ENCODE peak calls at places on chromosomes 6 and 20, in six cellular contexts. T, D, J, G, Q and E are unnamed samples.

GRCh38 chr20:10877345-10877744 is 203.5 kb upstream of the JAG1 start:
- DNase-seq in T (no peak), D (no peak), J (no peak), G (no peak), Q (no peak), E (no peak)

GRCh38 chr20:19254086-19254821 is 41.8 kb downstream of the SLC24A3 start:
- DNase-seq in T (peak; percentile 24), D (no peak), J (no peak), G (no peak), Q (no peak), E (no peak)

GRCh38 chr6:8852332-8852731 is 417.0 kb upstream of the SLC35B3 start:
- DNase-seq in T (no peak), D (no peak), J (no peak), G (no peak), Q (no peak), E (no peak)

GRCh38 chr6:109318328-109318876 is 63.9 kb downstream of the CD164 start:
- DNase-seq in T (no peak), D (peak; percentile 78), J (no peak), G (no peak), Q (no peak), E (no peak)

GRCh38 chr20:19888269-19888669 is 128.9 kb upstream of the NAA20 start:
- DNase-seq in T (no peak), D (no peak), J (no peak), G (no peak), Q (no peak), E (no peak)

GRCh38 chr6:37807656-37808055 is 11.9 kb upstream of the ZFAND3 start:
- DNase-seq in T (no peak), D (no peak), J (no peak), G (no peak), Q (no peak), E (no peak)

GRCh38 chr6:94670017-94670416 is 907.3 kb upstream of the MANEA start:
- DNase-seq in T (no peak), D (no peak), J (no peak), G (no peak), Q (no peak), E (no peak)

GRCh38 chr20:33645072-33645358 is 17.1 kb upstream of the C20orf144 start:
- DNase-seq in T (no peak), D (no peak), J (no peak), G (no peak), Q (no peak), E (no peak)

GRCh38 chr6:158500016-158500735 is 59.7 kb upstream of the TMEM181 start:
- DNase-seq in T (no peak), D (no peak), J (no peak), G (no peak), Q (no peak), E (no peak)

GRCh38 chr6:151389640-151390275 is 1.6 kb downstream of the ZBTB2 start:
- DNase-seq in T (no peak), D (peak; percentile 64), J (peak; percentile 38), G (no peak), Q (no peak), E (no peak)

GRCh38 chr6:14871196-14871595 is 374.7 kb upstream of the JARID2 start:
- DNase-seq in T (no peak), D (no peak), J (no peak), G (no peak), Q (no peak), E (no peak)

GRCh38 chr6:111761783-111762312 is 111.4 kb downstream of the FYN start:
- DNase-seq in T (no peak), D (no peak), J (no peak), G (no peak), Q (no peak), E (no peak)

GRCh38 chr20:63071541-63072181 is 64.9 kb upstream of the BHLHE23 start:
- DNase-seq in T (peak; percentile 85), D (no peak), J (peak; percentile 82), G (no peak), Q (no peak), E (no peak)

GRCh38 chr6:156699017-156699421 is 78.2 kb upstream of the ARID1B start:
- DNase-seq in T (no peak), D (no peak), J (no peak), G (peak; percentile 85), Q (no peak), E (no peak)

GRCh38 chr20:37564388-37565133 is 36.9 kb upstream of the BLCAP start:
- DNase-seq in T (peak; percentile 93), D (peak; percentile 30), J (peak; percentile 81), G (no peak), Q (peak; percentile 77), E (peak; percentile 73)

GRCh38 chr6:36914227-36914794 is 28.6 kb downstream of the C6orf89 start:
- DNase-seq in T (peak; percentile 80), D (peak; percentile 85), J (no peak), G (no peak), Q (no peak), E (no peak)

GRCh38 chr6:80991316-80991715 is 761.2 kb downstream of the TENT5A start:
- DNase-seq in T (no peak), D (no peak), J (no peak), G (no peak), Q (no peak), E (no peak)

GRCh38 chr6:66897576-66897975 is 1190.5 kb upstream of the EYS start:
- DNase-seq in T (peak; percentile 40), D (peak; percentile 4), J (no peak), G (no peak), Q (no peak), E (no peak)

GRCh38 chr6:150016324-150017185 is 8.8 kb downstream of the RAET1L start:
- DNase-seq in T (peak; percentile 57), D (peak; percentile 69), J (peak; percentile 36), G (no peak), Q (no peak), E (no peak)

GRCh38 chr20:46752639-46753235 is 43.3 kb downstream of the SLC2A10 start:
- DNase-seq in T (peak; percentile 80), D (peak; percentile 63), J (peak; percentile 56), G (no peak), Q (peak; percentile 25), E (peak; percentile 27)

GRCh38 chr20:58907481-58908137 is 55.1 kb downstream of the GNAS start:
- DNase-seq in T (no peak), D (peak; percentile 50), J (peak; percentile 51), G (peak; percentile 98), Q (peak; percentile 43), E (peak; percentile 38)

GRCh38 chr6:72530152-72530551 is 91.7 kb upstream of the KCNQ5 start:
- DNase-seq in T (no peak), D (no peak), J (no peak), G (no peak), Q (no peak), E (no peak)

GRCh38 chr6:25175656-25176055 is 103.5 kb upstream of the CARMIL1 start:
- DNase-seq in T (no peak), D (no peak), J (no peak), G (no peak), Q (no peak), E (no peak)

GRCh38 chr6:90386796-90387390 is 90.2 kb upstream of the BACH2 start:
- DNase-seq in T (no peak), D (no peak), J (no peak), G (no peak), Q (no peak), E (no peak)

GRCh38 chr20:61451009-61451408 is 198.9 kb downstream of the CDH4 start:
- DNase-seq in T (no peak), D (no peak), J (no peak), G (no peak), Q (no peak), E (no peak)
- TF ChIP-seq POLR2AphosphoS5 in T (no peak), D (no peak), J (no peak), G (no peak), Q (no peak), E (no peak)

GRCh38 chr6:1062786-1063545 is 248.9 kb upstream of the FOXQ1 start:
- DNase-seq in T (no peak), D (peak; percentile 35), J (no peak), G (no peak), Q (no peak), E (no peak)
- TF ChIP-seq TAF1 in T (no peak), D (no peak), J (no peak), G (no peak), Q (no peak), E (no peak)

DNA sequence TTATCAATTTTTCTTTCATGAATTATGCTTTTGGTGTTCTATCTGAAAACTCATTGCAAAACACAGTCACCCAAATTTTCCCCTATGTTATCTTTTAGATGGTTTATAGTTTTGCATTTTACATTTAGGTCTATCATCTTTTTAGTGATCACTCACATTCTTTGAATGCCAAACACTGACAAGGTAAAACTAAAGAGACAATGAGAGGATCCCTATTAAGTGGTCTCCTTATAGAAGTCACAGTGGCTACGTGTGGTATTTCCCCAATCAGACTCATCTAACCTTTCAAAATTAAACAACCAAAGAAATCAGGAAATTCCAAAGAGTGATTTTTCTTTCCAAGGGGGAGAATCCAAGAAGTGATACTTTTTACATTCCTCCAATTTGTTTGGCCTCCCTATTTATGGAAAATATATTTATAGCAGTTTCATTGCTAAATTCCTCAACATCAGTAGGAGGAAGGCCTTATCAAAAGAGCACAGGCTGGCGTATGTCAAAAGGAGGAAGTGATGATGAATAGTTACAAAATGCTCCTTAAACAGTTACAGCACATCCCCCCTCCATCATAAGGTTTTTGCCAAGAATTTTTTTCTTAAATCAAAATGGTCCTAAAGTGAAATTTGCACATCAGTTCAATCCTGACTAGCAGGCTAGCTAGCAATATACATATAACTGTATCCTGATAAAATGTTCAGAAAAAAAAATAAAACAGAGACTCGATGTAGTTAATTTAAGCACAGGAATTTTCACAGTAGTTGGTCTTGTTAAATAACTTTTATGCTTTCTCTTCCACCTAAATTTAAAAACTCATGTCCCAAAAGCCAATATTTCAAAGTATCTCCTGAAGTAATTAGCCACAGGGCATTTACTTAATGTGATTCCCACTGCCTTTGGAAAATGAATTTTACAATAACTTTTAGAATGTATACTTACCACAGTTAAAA is 76.2 kb upstream of the IPCEF1 start:
- DNase-seq in T (no peak), D (no peak), J (peak; percentile 54), G (no peak), Q (no peak), E (no peak)
- TF ChIP-seq POLR2A in T (no peak), D (no peak), J (no peak), G (no peak), Q (no peak), E (no peak)

GRCh38 chr6:39421383-39422225 is 99.1 kb upstream of the KCNK16 start:
- DNase-seq in T (no peak), D (no peak), J (no peak), G (no peak), Q (no peak), E (no peak)

GRCh38 chr6:39420300-39421265 is 98.1 kb upstream of the KCNK16 start:
- DNase-seq in T (no peak), D (no peak), J (no peak), G (no peak), Q (no peak), E (no peak)

GRCh38 chr6:39424831-39425230 is 102.3 kb upstream of the KCNK16 start:
- DNase-seq in T (no peak), D (no peak), J (no peak), G (no peak), Q (no peak), E (no peak)

GRCh38 chr6:39419607-39420006 is 97.1 kb upstream of the KCNK16 start:
- DNase-seq in T (no peak), D (no peak), J (no peak), G (no peak), Q (no peak), E (no peak)

DNA sequence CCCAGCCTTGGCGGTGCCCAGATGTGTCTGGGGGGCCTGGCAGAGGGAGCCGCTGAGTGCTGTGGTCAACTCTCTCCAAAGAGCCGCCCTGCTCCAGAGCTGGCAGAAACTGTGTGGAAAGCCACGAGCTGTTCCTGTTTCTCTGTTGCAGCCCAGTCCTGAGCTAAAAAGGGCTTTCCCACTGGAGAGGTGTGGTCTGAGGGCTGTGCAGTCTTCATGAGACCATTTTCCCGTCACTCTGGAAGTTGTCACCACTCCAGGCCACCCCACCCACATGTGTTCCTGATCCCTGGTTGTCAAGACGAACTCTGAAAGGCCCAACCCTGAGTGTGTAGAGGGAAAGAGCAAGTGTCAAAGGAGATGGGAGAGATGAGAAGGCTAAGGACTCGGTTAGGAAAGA is 99.8 kb upstream of the KCNK16 start:
- DNase-seq in T (no peak), D (no peak), J (no peak), G (no peak), Q (no peak), E (no peak)
- TF ChIP-seq POLR2AphosphoS5 in T (no peak), D (no peak), J (no peak), G (no peak), Q (no peak), E (no peak)